ENCODE peak calls at places on chromosome 5, in nine cellular contexts. P is H54, N is GM04504, T is left colon, V is body of pancreas, U is foreskin fibroblast, G is C1 segment of cervical spinal cord, J is posterior cingulate gyrus, Z is heart right ventricle. O is an unnamed sample.

GRCh38 chr5:79806741-79807140 is 117.1 kb downstream of the CMYA5 start:
- DNase-seq in P (no peak), N (no peak), T (peak), V (no peak), U (no peak), G (peak), J (peak), Z (peak), O (peak)

GRCh38 chr5:126676195-126676624 is 75.5 kb downstream of the PHAX start:
- DNase-seq in P (peak), N (peak), T (peak), V (peak), U (peak), G (peak), J (peak), Z (peak), O (peak)

GRCh38 chr5:62779010-62779422 is 200.4 kb downstream of the LRRC70 start:
- DNase-seq in P (peak), N (peak), T (no peak), V (peak), U (peak), G (no peak), J (peak), Z (peak), O (no peak)

GRCh38 chr5:98349251-98349989 is 424.0 kb upstream of the RGMB start:
- DNase-seq in P (peak), N (peak), T (no peak), V (no peak), U (peak), G (no peak), J (no peak), Z (no peak), O (no peak)

GRCh38 chr5:102138243-102138653 is 157.8 kb downstream of the SLCO4C1 start:
- DNase-seq in P (no peak), N (no peak), T (peak), V (no peak), U (no peak), G (no peak), J (no peak), Z (no peak), O (no peak)

GRCh38 chr5:45271626-45272025 is 424.6 kb downstream of the HCN1 start:
- DNase-seq in P (no peak), N (no peak), T (no peak), V (no peak), U (no peak), G (no peak), J (no peak), Z (no peak), O (no peak)

GRCh38 chr5:149113669-149114068 is 27.6 kb upstream of the ABLIM3 start:
- DNase-seq in P (no peak), N (no peak), T (no peak), V (no peak), U (peak), G (no peak), J (no peak), Z (no peak), O (no peak)

GRCh38 chr5:172509405-172509781 is 55.1 kb upstream of the SH3PXD2B start:
- DNase-seq in P (no peak), N (no peak), T (no peak), V (no peak), U (no peak), G (no peak), J (no peak), Z (peak), O (no peak)

GRCh38 chr5:159518361-159518760 is 188.1 kb upstream of the IL12B start:
- DNase-seq in P (no peak), N (no peak), T (no peak), V (no peak), U (peak), G (no peak), J (no peak), Z (no peak), O (no peak)

GRCh38 chr5:122882836-122883235 is 37.4 kb downstream of the SNX24 start:
- DNase-seq in P (peak), N (no peak), T (no peak), V (no peak), U (peak), G (no peak), J (no peak), Z (no peak), O (no peak)

GRCh38 chr5:168187599-168187998 is 103.8 kb upstream of the WWC1 start:
- DNase-seq in P (no peak), N (no peak), T (no peak), V (no peak), U (no peak), G (no peak), J (no peak), Z (no peak), O (no peak)

GRCh38 chr5:78627175-78627574 is 21.4 kb downstream of the LHFPL2 start:
- DNase-seq in P (no peak), N (no peak), T (no peak), V (peak), U (peak), G (no peak), J (peak), Z (no peak), O (no peak)

GRCh38 chr5:136629125-136629790 is 263.9 kb upstream of the TRPC7 start:
- DNase-seq in P (no peak), N (no peak), T (no peak), V (no peak), U (peak), G (no peak), J (no peak), Z (no peak), O (no peak)

GRCh38 chr5:139955053-139955605 is 88.0 kb downstream of the NRG2 start:
- DNase-seq in P (no peak), N (no peak), T (no peak), V (no peak), U (no peak), G (no peak), J (no peak), Z (no peak), O (no peak)

GRCh38 chr5:87754009-87754757 is 341.5 kb upstream of the CCNH start:
- DNase-seq in P (no peak), N (no peak), T (no peak), V (no peak), U (no peak), G (no peak), J (no peak), Z (no peak), O (no peak)

GRCh38 chr5:131965826-131966415 is 20.5 kb upstream of the MEIKIN start:
- DNase-seq in P (no peak), N (no peak), T (no peak), V (no peak), U (no peak), G (no peak), J (no peak), Z (no peak), O (no peak)

GRCh38 chr5:79873216-79873615 is 117.8 kb downstream of the MTX3 start:
- DNase-seq in P (no peak), N (no peak), T (no peak), V (no peak), U (no peak), G (no peak), J (no peak), Z (no peak), O (no peak)

GRCh38 chr5:139236479-139236878 is 38.3 kb upstream of the SIL1 start:
- DNase-seq in P (no peak), N (no peak), T (no peak), V (no peak), U (no peak), G (no peak), J (no peak), Z (no peak), O (no peak)

GRCh38 chr5:120368923-120369715 is 95.0 kb upstream of the PRR16 start:
- DNase-seq in P (no peak), N (no peak), T (peak), V (peak), U (no peak), G (no peak), J (no peak), Z (no peak), O (no peak)

GRCh38 chr5:143134269-143134668 is 269.2 kb downstream of the NR3C1 start:
- DNase-seq in P (peak), N (no peak), T (no peak), V (no peak), U (peak), G (no peak), J (no peak), Z (no peak), O (no peak)

GRCh38 chr5:164359260-164359930 is 854.0 kb downstream of the MAT2B start:
- DNase-seq in P (no peak), N (no peak), T (no peak), V (no peak), U (no peak), G (no peak), J (no peak), Z (no peak), O (no peak)

GRCh38 chr5:177476531-177477233 is 3.2 kb upstream of the DBN1 start:
- DNase-seq in P (no peak), N (no peak), T (no peak), V (no peak), U (peak), G (no peak), J (no peak), Z (no peak), O (no peak)

GRCh38 chr5:15690611-15691010 is 190.6 kb downstream of the FBXL7 start:
- DNase-seq in P (no peak), N (peak), T (no peak), V (no peak), U (peak), G (no peak), J (no peak), Z (no peak), O (no peak)

GRCh38 chr5:180135128-180135955 is 63.8 kb upstream of the RNF130 start:
- DNase-seq in P (peak), N (no peak), T (no peak), V (no peak), U (peak), G (no peak), J (peak), Z (no peak), O (no peak)

GRCh38 chr5:134825212-134825611 is 20.6 kb upstream of the C5orf24 start:
- DNase-seq in P (no peak), N (no peak), T (no peak), V (no peak), U (no peak), G (no peak), J (no peak), Z (no peak), O (no peak)

GRCh38 chr5:167208911-167209310 is 1082.5 kb upstream of the WWC1 start:
- DNase-seq in P (peak), N (no peak), T (no peak), V (no peak), U (no peak), G (no peak), J (no peak), Z (no peak), O (no peak)

GRCh38 chr5:96934291-96934694 is 1.6 kb upstream of the LNPEP start:
- DNase-seq in P (no peak), N (no peak), T (peak), V (peak), U (no peak), G (no peak), J (no peak), Z (no peak), O (no peak)

GRCh38 chr5:35369965-35370790 is 139.9 kb upstream of the PRLR start:
- DNase-seq in P (no peak), N (no peak), T (no peak), V (no peak), U (no peak), G (no peak), J (no peak), Z (no peak), O (no peak)